ENCODE peak calls at places on chromosomes 12 and 14, in eight cellular contexts. X is NAMALWA; E is hypothalamus; C is activated naive CD8-positive, alpha-beta T cell treated with anti-CD3 and anti-CD28 coated beads, Interleukin-2, amount 50 U/mL, for 24 hours; N is occipital lobe; U is heart right ventricle; S is effector CD4-positive, alpha-beta T cell; F is NCI-H2107. H is an unnamed sample.

GRCh38 chr14:61647704-61648103 is 47.6 kb upstream of the HIF1A start:
- DNase-seq in N (no peak), E (no peak), C (no peak), U (no peak), S (no peak), X (no peak), F (no peak), H (no peak)

GRCh38 chr12:58346032-58346632 is 404.8 kb downstream of the ATP23 start:
- DNase-seq in U (no peak), N (no peak), E (no peak), S (no peak), X (peak; percentile 58), F (no peak), C (no peak), H (no peak)

GRCh38 chr12:75488553-75488952 is 8.0 kb downstream of the GLIPR1 start:
- DNase-seq in S (no peak), X (peak; percentile 25), U (no peak), F (no peak), N (no peak), C (no peak), E (peak; percentile 6), H (no peak)

GRCh38 chr14:96797943-96798349 is 764 bp downstream of the VRK1 start:
- DNase-seq in N (no peak), S (no peak), C (peak; percentile 25), U (no peak), E (no peak), F (no peak), X (no peak), H (no peak)

GRCh38 chr14:51004801-51005526 is 60.7 kb upstream of the PYGL start:
- DNase-seq in X (no peak), N (no peak), F (no peak), E (no peak), S (no peak), U (no peak), C (no peak), H (no peak)

GRCh38 chr12:40992674-40993073 is 195.4 kb upstream of the PDZRN4 start:
- DNase-seq in X (no peak), U (no peak), E (no peak), S (no peak), N (no peak), F (no peak), C (no peak), H (no peak)

GRCh38 chr12:124796303-124796957 is 67.2 kb downstream of the SCARB1 start:
- DNase-seq in S (no peak), N (no peak), U (no peak), E (no peak), F (no peak), C (no peak), X (no peak), H (no peak)

GRCh38 chr14:95765016-95765415 is 51.1 kb upstream of the TCL1A start:
- DNase-seq in X (no peak), S (no peak), C (no peak), F (no peak), U (no peak), N (no peak), E (no peak), H (no peak)

GRCh38 chr14:86464386-86464785 is 934.4 kb downstream of the FLRT2 start:
- DNase-seq in X (no peak), N (no peak), U (no peak), E (no peak), C (no peak), F (no peak), S (no peak), H (no peak)

GRCh38 chr12:68924546-68924945 is 8.4 kb downstream of the CPM start:
- DNase-seq in F (no peak), E (no peak), C (no peak), X (no peak), N (no peak), U (no peak), S (no peak), H (no peak)

GRCh38 chr12:89263874-89264273 is 88.4 kb downstream of the DUSP6 start:
- DNase-seq in X (no peak), U (no peak), N (no peak), E (no peak), S (no peak), C (no peak), F (no peak), H (no peak)

GRCh38 chr14:56145965-56146364 is 27.8 kb downstream of the PELI2 start:
- DNase-seq in C (no peak), N (no peak), F (no peak), S (no peak), X (no peak), E (no peak), U (no peak), H (no peak)

GRCh38 chr12:40225984-40226602 is 1.3 kb downstream of the LRRK2 start:
- DNase-seq in N (no peak), U (no peak), E (no peak), X (peak; percentile 86), F (no peak), S (no peak), C (no peak), H (no peak)

GRCh38 chr14:65804752-65805473 is 392.4 kb downstream of the FUT8 start:
- DNase-seq in F (no peak), U (no peak), C (no peak), N (peak; percentile 3), X (no peak), S (no peak), E (no peak), H (no peak)

GRCh38 chr12:46101121-46101869 is 110.9 kb upstream of the SCAF11 start:
- DNase-seq in N (no peak), X (no peak), C (no peak), F (no peak), S (no peak), E (no peak), U (no peak), H (no peak)

GRCh38 chr12:67449591-67450052 is 180.5 kb downstream of the CAND1 start:
- DNase-seq in S (no peak), E (no peak), X (peak; percentile 58), N (no peak), C (peak; percentile 12), F (no peak), U (no peak), H (no peak)

GRCh38 chr12:110687770-110688169 is 1.1 kb downstream of the HVCN1 start:
- DNase-seq in C (no peak), U (no peak), X (no peak), E (no peak), N (no peak), F (no peak), S (no peak), H (no peak)

GRCh38 chr12:75116611-75117010 is 93.0 kb downstream of the KCNC2 start:
- DNase-seq in E (no peak), X (no peak), S (no peak), C (no peak), N (no peak), U (no peak), F (no peak), H (no peak)

GRCh38 chr12:120350576-120351350 is 18.2 kb downstream of the MSI1 start:
- DNase-seq in S (no peak), F (no peak), E (no peak), U (no peak), N (no peak), C (no peak), X (no peak), H (no peak)

GRCh38 chr12:131826064-131826928 is 1.9 kb upstream of the MMP17 start:
- DNase-seq in X (no peak), F (no peak), E (no peak), S (no peak), C (no peak), N (no peak), U (no peak), H (no peak)

GRCh38 chr12:67721216-67721615 is 72.7 kb downstream of the DYRK2 start:
- DNase-seq in X (no peak), F (no peak), N (no peak), C (no peak), E (no peak), U (peak; percentile 67), S (no peak), H (no peak)

GRCh38 chr14:100944052-100944451 is 40.5 kb upstream of the RTL1 start:
- DNase-seq in N (no peak), S (no peak), C (no peak), X (no peak), E (no peak), F (no peak), U (no peak), H (no peak)

GRCh38 chr12:54251667-54252284 is 28.1 kb downstream of the CBX5 start:
- DNase-seq in E (no peak), F (no peak), X (peak; percentile 76), U (no peak), N (no peak), S (peak; percentile 9), C (no peak), H (no peak)

GRCh38 chr12:63916561-63917476 is 72.3 kb downstream of the SRGAP1 start:
- DNase-seq in E (no peak), X (no peak), C (no peak), N (no peak), S (no peak), U (no peak), F (no peak), H (no peak)

GRCh38 chr12:20212036-20212435 is 156.3 kb upstream of the PDE3A start:
- DNase-seq in C (no peak), U (no peak), E (no peak), S (no peak), N (no peak), F (no peak), X (no peak), H (no peak)

GRCh38 chr14:32657081-32657480 is 281.6 kb upstream of the NPAS3 start:
- DNase-seq in U (peak; percentile 22), X (no peak), C (no peak), F (no peak), S (no peak), N (peak; percentile 3), E (peak; percentile 40), H (no peak)

GRCh38 chr12:1877169-1877878 is 41.1 kb downstream of the CACNA2D4 start:
- DNase-seq in E (no peak), U (no peak), N (no peak), F (no peak), X (no peak), S (no peak), C (no peak), H (no peak)

GRCh38 chr12:24596768-24597388 is 352.0 kb downstream of the BCAT1 start:
- DNase-seq in X (peak; percentile 74), C (no peak), E (no peak), U (no peak), F (peak; percentile 10), S (no peak), N (no peak), H (no peak)

GRCh38 chr14:92759300-92759678 is 10.9 kb upstream of the LGMN start:
- DNase-seq in E (no peak), N (no peak), U (no peak), C (peak; percentile 30), S (no peak), X (peak; percentile 93), F (no peak), H (no peak)

H was measured in amygdala.